ENCODE peak calls at places on chromosomes 5 and 9, in four cellular contexts. R is spleen, P is AG04450, K is fibroblast of lung. Y is an unnamed sample.
A peak's percentile ranks its signal among the peaks of the same experiment; 100 is the strongest.

GRCh38 chr9:116160676-116161571 is 7.3 kb downstream of the PAPPA start:
- DNase-seq in R (no peak), P (no peak), K (no peak), Y (no peak)

GRCh38 chr5:123163225-123163876 is 74.3 kb downstream of the PRDM6 start:
- DNase-seq in R (no peak), P (no peak), K (no peak), Y (no peak)

GRCh38 chr5:181149806-181150733 is 2.7 kb downstream of the OR2V2 start:
- DNase-seq in R (no peak), P (no peak), K (no peak), Y (no peak)

GRCh38 chr9:93154293-93154903 is 20.3 kb upstream of the NINJ1 start:
- DNase-seq in R (peak; percentile 74), P (no peak), K (no peak), Y (no peak)

GRCh38 chr5:54704341-54704740 is 186.8 kb downstream of the SNX18 start:
- DNase-seq in R (no peak), P (peak; percentile 55), K (no peak), Y (no peak)

GRCh38 chr5:139194486-139194885 is 3.7 kb downstream of the SIL1 start:
- DNase-seq in R (no peak), P (no peak), K (no peak), Y (no peak)

GRCh38 chr9:124285903-124286291 is 28.1 kb downstream of the NEK6 start:
- DNase-seq in R (peak; percentile 86), P (peak; percentile 97), K (peak; percentile 99), Y (no peak)

GRCh38 chr9:133509179-133510083 is 15.3 kb downstream of the MYMK start:
- DNase-seq in R (no peak), P (no peak), K (no peak), Y (peak; percentile 66)

GRCh38 chr5:175202461-175203065 is 241.4 kb downstream of the DRD1 start:
- DNase-seq in R (no peak), P (no peak), K (peak; percentile 82), Y (no peak)

GRCh38 chr9:124964056-124964455 is 23.2 kb upstream of the GOLGA1 start:
- DNase-seq in R (no peak), P (no peak), K (no peak), Y (no peak)

GRCh38 chr9:35517136-35517535 is 27.2 kb downstream of the RUSC2 start:
- DNase-seq in R (no peak), P (no peak), K (peak; percentile 53), Y (no peak)

GRCh38 chr9:104923740-104924139 is 4.2 kb downstream of the ABCA1 start:
- DNase-seq in R (peak; percentile 86), P (no peak), K (no peak), Y (no peak)

GRCh38 chr9:88776717-88777497 is 214.4 kb upstream of the S1PR3 start:
- DNase-seq in R (no peak), P (peak; percentile 63), K (peak; percentile 94), Y (no peak)

GRCh38 chr5:115898656-115899055 is 56.9 kb downstream of the AP3S1 start:
- DNase-seq in R (no peak), P (no peak), K (peak; percentile 63), Y (no peak)

GRCh38 chr5:126868338-126868737 is 91.4 kb downstream of the LMNB1 start:
- DNase-seq in R (no peak), P (no peak), K (no peak), Y (no peak)

GRCh38 chr9:82546131-82546530 is 516.8 kb downstream of the RASEF start:
- DNase-seq in R (no peak), P (no peak), K (no peak), Y (no peak)

GRCh38 chr5:93235751-93236150 is 345.3 kb downstream of the NR2F1-AS1 start:
- DNase-seq in R (no peak), P (no peak), K (no peak), Y (no peak)

GRCh38 chr9:84101892-84102632 is 121.5 kb downstream of the RMI1 start:
- DNase-seq in R (no peak), P (no peak), K (no peak), Y (no peak)

GRCh38 chr9:130174920-130175321 is 2.7 kb downstream of the NCS1 start:
- DNase-seq in R (no peak), P (no peak), K (no peak), Y (no peak)

GRCh38 chr9:130172858-130173461 is 756 bp downstream of the NCS1 start:
- DNase-seq in R (no peak), P (no peak), K (no peak), Y (no peak)

GRCh38 chr9:130172161-130172857 is at the start of gene NCS1:
- DNase-seq in R (no peak), P (no peak), K (peak; percentile 71), Y (peak; percentile 82)

GRCh38 chr9:130174025-130174424 is 1.8 kb downstream of the NCS1 start:
- DNase-seq in R (no peak), P (no peak), K (no peak), Y (no peak)

DNA sequence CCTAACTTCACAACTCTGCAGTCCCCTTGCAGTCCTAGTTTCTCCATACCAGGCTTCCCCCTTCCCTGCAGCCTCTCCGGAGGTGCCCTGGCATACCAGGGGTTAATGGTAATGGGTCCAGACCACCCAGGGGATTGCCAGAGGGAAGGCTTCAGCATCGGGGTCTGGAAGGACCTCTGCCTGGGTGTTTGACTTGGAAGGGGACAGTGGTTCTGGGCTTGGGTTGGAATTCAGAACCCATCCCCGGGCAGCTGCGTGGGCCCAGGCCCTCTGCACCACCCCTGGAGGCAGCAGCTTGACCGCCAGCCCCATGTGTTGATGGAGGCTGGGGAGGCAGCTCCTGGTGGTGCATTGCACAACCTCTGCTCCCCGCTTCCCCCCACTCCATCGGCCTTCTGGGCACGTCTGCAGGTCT is 1.3 kb downstream of the NCS1 start:
- DNase-seq in R (no peak), P (no peak), K (no peak), Y (no peak)
- H3K27ac ChIP-seq in R (no peak overlapping the region), P (peak overlapping the region; percentile 21), K (peak overlapping the region; percentile 33), Y (no peak overlapping the region)

GRCh38 chr5:158751961-158752655 is 347.6 kb downstream of the EBF1 start:
- DNase-seq in R (no peak), P (no peak), K (no peak), Y (no peak)

GRCh38 chr5:158744226-158744625 is 355.5 kb downstream of the EBF1 start:
- DNase-seq in R (no peak), P (no peak), K (no peak), Y (no peak)

GRCh38 chr5:158748535-158748934 is 351.2 kb downstream of the EBF1 start:
- DNase-seq in R (no peak), P (no peak), K (no peak), Y (no peak)

GRCh38 chr5:158744680-158745079 is 355.0 kb downstream of the EBF1 start:
- DNase-seq in R (no peak), P (no peak), K (no peak), Y (no peak)

GRCh38 chr5:158746979-158747378 is 352.7 kb downstream of the EBF1 start:
- DNase-seq in R (no peak), P (no peak), K (no peak), Y (no peak)
- H3K27ac ChIP-seq in R (no peak overlapping the region), P (no peak overlapping the region), K (no peak overlapping the region), Y (no peak overlapping the region)

GRCh38 chr9:121156263-121156731 is 45.4 kb downstream of the RAB14 start:
- DNase-seq in R (no peak), P (peak; percentile 72), K (peak; percentile 90), Y (no peak)

GRCh38 chr9:121153642-121154041 is 48.0 kb downstream of the RAB14 start:
- DNase-seq in R (no peak), P (no peak), K (peak; percentile 13), Y (no peak)

GRCh38 chr9:121160025-121160424 is 41.6 kb downstream of the RAB14 start:
- DNase-seq in R (no peak), P (no peak), K (no peak), Y (no peak)

GRCh38 chr9:121154782-121155181 is 46.9 kb downstream of the RAB14 start:
- DNase-seq in R (no peak), P (no peak), K (peak; percentile 70), Y (no peak)

GRCh38 chr9:121157939-121158338 is 43.7 kb downstream of the RAB14 start:
- DNase-seq in R (no peak), P (no peak), K (no peak), Y (no peak)
- H3K27ac ChIP-seq in R (no peak overlapping the region), P (no peak overlapping the region), K (no peak overlapping the region), Y (no peak overlapping the region)

GRCh38 chr5:134545070-134545868 is 19.8 kb downstream of the JADE2 start:
- DNase-seq in R (peak; percentile 85), P (no peak), K (no peak), Y (no peak)
- H3K27ac ChIP-seq in R (peak overlapping the region; percentile 64), P (no peak overlapping the region), K (no peak overlapping the region), Y (no peak overlapping the region)

GRCh38 chr5:67166460-67166871 is 30.1 kb downstream of the CD180 start:
- DNase-seq in R (peak; percentile 92), P (no peak), K (no peak), Y (peak; percentile 28)

GRCh38 chr5:67166886-67167285 is 29.7 kb downstream of the CD180 start:
- DNase-seq in R (no peak), P (no peak), K (no peak), Y (no peak)

GRCh38 chr5:67163863-67164595 is 32.6 kb downstream of the CD180 start:
- DNase-seq in R (peak; percentile 78), P (no peak), K (no peak), Y (peak; percentile 62)

GRCh38 chr5:67164856-67165523 is 31.6 kb downstream of the CD180 start:
- DNase-seq in R (peak; percentile 75), P (no peak), K (no peak), Y (no peak)

DNA sequence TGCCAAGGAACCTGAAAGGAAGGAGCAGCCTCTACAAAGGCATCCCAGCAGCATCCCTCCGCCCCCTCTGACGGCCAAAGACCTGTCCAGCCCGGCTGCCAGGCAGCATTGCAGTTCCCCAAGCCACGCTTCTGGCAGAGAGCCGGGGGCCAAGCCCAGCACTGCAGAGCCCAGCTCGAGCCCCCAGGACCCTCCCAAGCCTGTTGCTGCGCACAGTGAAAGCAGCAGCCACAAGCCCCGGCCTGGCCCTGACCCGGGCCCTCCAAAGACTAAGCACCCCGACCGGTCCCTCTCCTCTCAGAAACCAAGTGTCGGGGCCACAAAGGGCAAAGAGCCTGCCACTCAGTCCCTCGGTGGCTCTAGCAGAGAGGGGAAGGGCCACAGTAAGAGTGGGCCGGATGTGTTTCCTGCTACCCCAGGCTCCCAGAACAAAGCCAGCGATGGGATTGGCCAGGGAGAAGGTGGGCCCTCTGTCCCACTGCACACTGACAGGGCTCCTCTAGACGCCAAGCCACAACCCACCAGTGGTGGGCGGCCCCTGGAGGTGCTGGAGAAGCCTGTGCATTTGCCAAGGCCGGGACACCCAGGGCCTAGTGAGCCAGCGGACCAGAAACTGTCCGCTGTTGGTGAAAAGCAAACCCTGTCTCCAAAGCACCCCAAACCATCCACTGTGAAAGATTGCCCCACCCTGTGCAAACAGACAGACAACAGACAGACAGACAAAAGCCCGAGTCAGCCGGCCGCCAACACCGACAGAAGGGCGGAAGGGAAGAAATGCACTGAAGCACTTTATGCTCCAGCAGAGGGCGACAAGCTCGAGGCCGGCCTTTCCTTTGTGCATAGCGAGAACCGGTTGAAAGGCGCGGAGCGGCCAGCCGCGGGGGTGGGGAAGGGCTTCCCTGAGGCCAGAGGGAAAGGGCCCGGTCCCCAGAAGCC is 30.8 kb downstream of the CD180 start:
- DNase-seq in R (peak; percentile 95), P (peak; percentile 29), K (peak; percentile 70), Y (peak; percentile 78)
- H3K27ac ChIP-seq in R (peak overlapping the region; percentile 87), P (peak overlapping the region; percentile 21), K (peak overlapping the region; percentile 72), Y (no peak overlapping the region)

DNA sequence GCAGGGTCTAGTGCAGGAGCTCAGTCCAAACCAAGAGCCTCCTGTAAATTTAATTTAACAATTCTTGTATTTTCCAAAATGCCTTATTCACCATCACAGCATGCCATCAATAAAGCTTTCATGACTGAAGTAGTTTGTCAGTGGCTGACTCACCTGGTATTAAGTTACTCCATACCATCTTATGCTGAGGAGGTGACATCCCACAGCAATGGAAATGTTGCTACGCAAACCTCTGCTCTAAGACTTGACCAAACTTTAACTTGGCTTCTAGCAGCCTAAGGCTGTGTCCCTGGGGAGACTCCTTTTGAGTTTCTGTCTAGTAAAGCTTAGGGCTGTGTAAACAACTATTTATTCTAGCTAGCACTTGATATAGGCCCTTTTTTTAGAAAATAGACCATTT is 1231.3 kb upstream of the CDH18 start:
- DNase-seq in R (no peak), P (no peak), K (peak; percentile 60), Y (no peak)
- H3K27ac ChIP-seq in R (no peak overlapping the region), P (no peak overlapping the region), K (no peak overlapping the region), Y (no peak overlapping the region)